ENCODE peak calls at places on chromosomes 16 and 17, in four cellular contexts. F is KBM-7, R is AML-193, G is astrocyte of the cerebellum. U is an unnamed sample.

GRCh38 chr17:73297934-73298861 is 13.6 kb downstream of the CDC42EP4 start:
- DNase-seq in R (no peak), G (no peak), F (peak; percentile 87), U (no peak)

GRCh38 chr17:41895617-41896016 is 23.1 kb downstream of the ACLY start:
- DNase-seq in R (no peak), F (no peak), G (no peak), U (no peak)

GRCh38 chr17:76146053-76146875 is 5.2 kb upstream of the FOXJ1 start:
- DNase-seq in G (no peak), F (no peak), R (no peak), U (no peak)

GRCh38 chr17:72691601-72692000 is 400.9 kb downstream of the SLC39A11 start:
- DNase-seq in R (no peak), F (no peak), G (peak; percentile 13), U (peak; percentile 81)

GRCh38 chr17:7019839-7020519 is 2.9 kb upstream of the BCL6B start:
- DNase-seq in F (no peak), G (no peak), R (no peak), U (no peak)

GRCh38 chr17:56681561-56682266 is 88.2 kb downstream of the NOG start:
- DNase-seq in G (peak; percentile 94), R (no peak), F (peak; percentile 63), U (peak; percentile 79)

GRCh38 chr17:5919104-5919503 is 151.1 kb upstream of the WSCD1 start:
- DNase-seq in F (no peak), G (no peak), R (no peak), U (no peak)

GRCh38 chr16:89404561-89404960 is 85.8 kb downstream of the ANKRD11 start:
- DNase-seq in G (no peak), F (no peak), R (no peak), U (no peak)

GRCh38 chr16:73365010-73365409 is 317.1 kb upstream of the ZFHX3 start:
- DNase-seq in F (no peak), R (no peak), G (no peak), U (no peak)

GRCh38 chr16:12171206-12171605 is 194.7 kb downstream of the SNX29 start:
- DNase-seq in G (no peak), F (no peak), R (no peak), U (no peak)

GRCh38 chr16:57186630-57187507 is 740 bp downstream of the RSPRY1 start:
- DNase-seq in G (no peak), F (peak; percentile 35), R (no peak), U (no peak)

GRCh38 chr17:82434216-82434565 is 15.8 kb upstream of the OGFOD3 start:
- DNase-seq in R (no peak), G (no peak), F (no peak), U (no peak)

GRCh38 chr17:1108560-1108809 is 71.3 kb downstream of the ABR start:
- DNase-seq in G (no peak), R (no peak), F (no peak), U (no peak)

GRCh38 chr17:58238147-58238634 is at the start of gene LPO:
- DNase-seq in G (no peak), R (no peak), F (no peak), U (no peak)

GRCh38 chr16:20441221-20441620 is 10.1 kb upstream of the ACSM2A start:
- DNase-seq in R (no peak), F (no peak), G (no peak), U (no peak)

GRCh38 chr17:42087042-42087701 is 11.1 kb downstream of the ZNF385C start:
- DNase-seq in G (no peak), R (no peak), F (no peak), U (no peak)

GRCh38 chr16:31322500-31322899 is 32.5 kb upstream of the ITGAX start:
- DNase-seq in F (no peak), G (no peak), R (no peak), U (no peak)

GRCh38 chr16:13429411-13429810 is 490.5 kb upstream of the ERCC4 start:
- DNase-seq in R (no peak), F (no peak), G (no peak), U (no peak)

GRCh38 chr17:27582696-27583095 is 48.3 kb upstream of the LGALS9 start:
- DNase-seq in F (no peak), R (no peak), G (no peak), U (no peak)

GRCh38 chr17:19317359-19318095 is 45.0 kb downstream of the B9D1 start:
- DNase-seq in F (peak; percentile 42), R (no peak), G (peak; percentile 75), U (no peak)

GRCh38 chr17:31462261-31462660 is 70.8 kb downstream of the RAB11FIP4 start:
- DNase-seq in R (no peak), F (no peak), G (no peak), U (no peak)

GRCh38 chr17:1259910-1260389 is 10.3 kb upstream of the BHLHA9 start:
- DNase-seq in F (no peak), G (no peak), R (no peak), U (no peak)

GRCh38 chr17:82838386-82839063 is 1.3 kb downstream of the ZNF750 start:
- DNase-seq in R (peak; percentile 81), G (no peak), F (peak; percentile 58), U (no peak)

GRCh38 chr16:68936729-68937631 is 93.6 kb downstream of the TANGO6 start:
- DNase-seq in R (no peak), G (no peak), F (peak; percentile 77), U (peak; percentile 47)

GRCh38 chr17:61363601-61364462 is 35.8 kb upstream of the TBX2 start:
- DNase-seq in F (no peak), R (no peak), G (no peak), U (no peak)

GRCh38 chr17:71970312-71970711 is 150.5 kb upstream of the SOX9 start:
- DNase-seq in F (no peak), R (no peak), G (no peak), U (no peak)

GRCh38 chr17:18064053-18064452 is 23.7 kb upstream of the DRG2 start:
- DNase-seq in F (peak; percentile 18), G (no peak), R (no peak), U (no peak)

GRCh38 chr16:89343501-89344291 is 126.2 kb downstream of the ZNF778 start:
- DNase-seq in R (no peak), G (no peak), F (no peak), U (peak; percentile 65)

GRCh38 chr17:21029032-21029431 is 13.8 kb downstream of the USP22 start:
- DNase-seq in R (no peak), F (no peak), G (no peak), U (peak; percentile 29)

GRCh38 chr17:75753514-75754377 is 11.2 kb downstream of the GALK1 start:
- DNase-seq in R (peak; percentile 75), G (no peak), F (peak; percentile 74), U (no peak)

GRCh38 chr17:35291802-35292201 is 48.9 kb downstream of the SLFN5 start:
- DNase-seq in F (no peak), R (no peak), G (no peak), U (peak; percentile 33)

GRCh38 chr17:39867891-39868553 is at the start of gene ZPBP2:
- DNase-seq in R (no peak), G (no peak), F (no peak), U (no peak)